ENCODE peak calls at places on chromosomes 3 and 15, in four cellular contexts. Q is SK-N-SH, B is K562, Z is HepG2. S is an unnamed sample.
A peak's percentile ranks its signal among the peaks of the same experiment; 100 is the strongest.

GRCh38 chr15:40072216-40072990 is 33.4 kb upstream of the SRP14 start:
- DNase-seq in Q (no peak), B (no peak), Z (no peak), S (no peak)

GRCh38 chr3:156816794-156817741 is 9.1 kb upstream of the LEKR1 start:
- DNase-seq in Q (peak; percentile 94), B (peak; percentile 80), Z (no peak), S (peak; percentile 84)

GRCh38 chr3:138921316-138922292 is 25.3 kb downstream of the FOXL2 start:
- DNase-seq in Q (no peak), B (no peak), Z (peak; percentile 58), S (no peak)

GRCh38 chr3:50321844-50322385 is 630 bp downstream of the HYAL2 start:
- DNase-seq in Q (no peak), B (no peak), Z (peak; percentile 90), S (no peak)

GRCh38 chr3:46707601-46708011 is 6.4 kb downstream of the TMIE start:
- DNase-seq in Q (no peak), B (no peak), Z (no peak), S (no peak)

GRCh38 chr3:127350172-127351050 is 62.6 kb upstream of the PRR20G start:
- DNase-seq in Q (no peak), B (no peak), Z (no peak), S (no peak)

GRCh38 chr3:54781728-54782127 is 146.1 kb downstream of the LRTM1 start:
- DNase-seq in Q (no peak), B (no peak), Z (no peak), S (no peak)

GRCh38 chr3:40924559-40925058 is 274.7 kb upstream of the CTNNB1 start:
- DNase-seq in Q (no peak), B (no peak), Z (peak; percentile 42), S (no peak)

GRCh38 chr3:65936908-65937638 is 101.6 kb downstream of the MAGI1 start:
- DNase-seq in Q (no peak), B (no peak), Z (no peak), S (no peak)

GRCh38 chr15:56243774-56244236 is at the start of gene RFX7:
- DNase-seq in Q (peak; percentile 93), B (peak; percentile 88), Z (peak; percentile 53), S (peak; percentile 82)

GRCh38 chr3:190886945-190887344 is 24.5 kb upstream of the GMNC start:
- DNase-seq in Q (no peak), B (no peak), Z (no peak), S (no peak)

DNA sequence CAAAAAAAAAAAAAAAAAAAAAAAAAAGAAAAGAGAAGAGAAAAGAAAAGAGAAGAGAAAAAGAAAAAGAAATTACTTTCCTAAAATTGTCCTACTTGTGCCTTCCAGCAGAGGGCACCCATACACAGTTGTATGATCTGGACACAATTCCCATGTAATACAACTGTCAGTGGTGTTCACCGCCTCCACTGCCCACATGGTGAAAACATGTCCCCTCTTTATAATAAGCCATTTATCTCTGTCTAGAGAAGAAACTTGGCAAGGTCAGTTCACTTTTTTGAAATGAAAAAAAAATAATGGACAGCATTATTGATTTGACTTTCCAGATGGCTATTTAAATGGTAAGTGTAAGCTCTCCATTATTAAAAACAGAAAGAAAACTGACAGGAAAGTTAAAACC is 459.4 kb downstream of the GBE1 start:
- DNase-seq in Q (peak; percentile 77), B (peak; percentile 31), Z (peak; percentile 48), S (peak; percentile 18)
- TF ChIP-seq FOXJ3 in Q (no peak), B (no peak), Z (no peak), S (no peak)

GRCh38 chr3:194287392-194287791 is 63.7 kb downstream of the CPN2 start:
- DNase-seq in Q (no peak), B (no peak), Z (no peak), S (no peak)

GRCh38 chr3:194285859-194286197 is 65.3 kb downstream of the CPN2 start:
- DNase-seq in Q (no peak), B (no peak), Z (no peak), S (peak; percentile 0)

GRCh38 chr3:194286747-194287146 is 64.4 kb downstream of the CPN2 start:
- DNase-seq in Q (no peak), B (no peak), Z (no peak), S (peak; percentile 70)

GRCh38 chr3:194285024-194285858 is 65.9 kb downstream of the CPN2 start:
- DNase-seq in Q (no peak), B (no peak), Z (no peak), S (peak; percentile 4)

GRCh38 chr3:194287977-194288706 is 63.0 kb downstream of the CPN2 start:
- DNase-seq in Q (no peak), B (no peak), Z (no peak), S (peak; percentile 6)
- TF ChIP-seq FOXJ3 in Q (no peak), B (no peak), Z (no peak), S (no peak)

GRCh38 chr3:130490246-130490645 is 26.7 kb upstream of the COL6A6 start:
- DNase-seq in Q (no peak), B (no peak), Z (no peak), S (no peak)
- TF ChIP-seq FOXJ3 in Q (no peak), B (no peak), Z (no peak), S (no peak)

GRCh38 chr15:76756371-76756770 is 148.8 kb downstream of the SCAPER start:
- DNase-seq in Q (no peak), B (no peak), Z (no peak), S (no peak)
- TF ChIP-seq FOXJ3 in Q (no peak), B (no peak), Z (no peak), S (no peak)

DNA sequence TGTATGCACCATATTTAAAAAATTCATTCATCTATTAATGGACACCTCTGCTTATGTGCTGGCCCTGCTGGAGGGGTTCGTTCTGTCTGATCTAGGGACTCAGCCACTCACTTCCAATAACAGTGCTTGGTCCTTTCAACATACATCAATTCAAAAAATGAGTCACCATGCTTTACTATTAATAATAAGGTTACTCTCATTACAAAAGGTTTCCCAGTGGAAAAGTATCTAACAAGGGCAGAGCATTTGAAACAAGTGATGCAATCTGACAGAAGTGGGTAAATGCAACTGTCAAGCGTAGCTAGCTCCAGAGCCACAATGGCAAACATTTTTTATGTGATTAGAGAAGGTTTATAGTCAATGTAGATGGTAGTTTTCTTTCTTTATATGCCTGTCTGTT is 67.9 kb upstream of the TNIK start:
- DNase-seq in Q (no peak), B (no peak), Z (no peak), S (no peak)
- TF ChIP-seq FOXJ3 in Q (no peak), B (no peak), Z (no peak), S (no peak)

GRCh38 chr3:87229113-87229512 is 2.0 kb downstream of the CHMP2B start:
- DNase-seq in Q (no peak), B (no peak), Z (no peak), S (no peak)

GRCh38 chr3:87225659-87226058 is 1.4 kb upstream of the CHMP2B start:
- DNase-seq in Q (no peak), B (no peak), Z (no peak), S (no peak)

GRCh38 chr3:87227104-87227834 is at the start of gene CHMP2B:
- DNase-seq in Q (peak; percentile 88), B (peak; percentile 90), Z (peak; percentile 81), S (peak; percentile 90)

GRCh38 chr3:87228316-87228715 is 1.2 kb downstream of the CHMP2B start:
- DNase-seq in Q (no peak), B (no peak), Z (peak; percentile 2), S (no peak)

GRCh38 chr3:87227835-87228144 is 681 bp downstream of the CHMP2B start:
- DNase-seq in Q (no peak), B (no peak), Z (peak; percentile 1), S (no peak)
- TF ChIP-seq FOXJ3 in Q (no peak), B (no peak), Z (no peak), S (no peak)

GRCh38 chr15:57705746-57706404 is 639 bp upstream of the POLR2M start:
- DNase-seq in Q (no peak), B (no peak), Z (no peak), S (no peak)

GRCh38 chr15:57703387-57703786 is 3.1 kb upstream of the POLR2M start:
- DNase-seq in Q (no peak), B (no peak), Z (no peak), S (no peak)

GRCh38 chr15:57706405-57707209 is at the start of gene POLR2M:
- DNase-seq in Q (peak; percentile 88), B (peak; percentile 96), Z (peak; percentile 84), S (peak; percentile 76)

DNA sequence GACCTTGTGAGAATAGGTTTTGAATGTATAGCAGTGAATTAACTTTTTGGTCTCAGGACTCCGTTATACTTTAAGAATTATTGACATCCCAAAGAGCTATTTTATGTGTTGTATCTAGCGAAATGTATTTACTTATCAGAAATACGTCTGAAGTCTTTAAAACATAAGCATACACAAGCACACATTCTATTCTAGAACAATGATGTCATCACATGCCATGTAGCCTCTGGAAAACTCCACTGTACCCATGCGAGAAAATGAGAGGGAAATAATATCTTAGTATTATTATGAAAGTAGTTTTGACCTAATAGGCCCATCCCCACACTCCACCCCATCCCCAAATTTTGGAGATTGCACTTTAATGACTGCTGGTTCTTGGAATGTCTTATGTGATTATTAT is 1.5 kb downstream of the POLR2M start:
- DNase-seq in Q (no peak), B (peak; percentile 9), Z (no peak), S (no peak)
- TF ChIP-seq FOXJ3 in Q (no peak), B (no peak), Z (no peak), S (no peak)

DNA sequence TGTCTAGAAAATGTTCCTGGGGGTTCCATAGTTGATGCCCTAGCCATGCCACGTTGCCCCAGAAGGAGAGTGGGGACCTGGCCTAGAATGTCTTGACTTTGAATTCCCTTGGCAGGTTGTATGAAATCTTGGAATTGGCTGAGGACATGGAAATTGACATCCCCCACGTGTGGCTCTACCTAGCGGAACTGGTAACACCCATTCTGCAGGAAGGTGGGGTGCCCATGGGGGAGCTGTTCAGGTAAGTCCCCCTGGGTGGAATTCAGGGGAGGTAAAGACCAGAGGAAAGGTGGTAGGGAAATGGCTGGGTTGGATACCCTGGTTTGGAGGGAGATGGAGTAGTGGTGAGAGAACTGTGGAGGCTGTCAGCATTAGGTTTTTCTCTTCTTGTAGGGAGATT is 8.9 kb upstream of the FAM131A start:
- DNase-seq in Q (no peak), B (no peak), Z (no peak), S (no peak)
- TF ChIP-seq FOXJ3 in Q (no peak), B (no peak), Z (no peak), S (no peak)

GRCh38 chr3:43499256-43499655 is 122.6 kb downstream of the ANO10 start:
- DNase-seq in Q (no peak), B (no peak), Z (no peak), S (no peak)
- TF ChIP-seq FOXJ3 in Q (no peak), B (no peak), Z (no peak), S (no peak)

GRCh38 chr15:38597221-38597800 is 32.7 kb upstream of the RASGRP1 start:
- DNase-seq in Q (no peak), B (no peak), Z (no peak), S (no peak)
- TF ChIP-seq FOXJ3 in Q (no peak), B (no peak), Z (no peak), S (no peak)